ENCODE peak calls at places on chromosomes 6 and 20, in five cellular contexts. R, A, M, V and D are unnamed samples.

GRCh38 chr6:47242483-47243386 is 67.0 kb downstream of the TNFRSF21 start:
- DNase-seq in V (no peak), M (peak; percentile 88), R (peak; percentile 86), A (peak; percentile 83), D (peak; percentile 88)

GRCh38 chr20:6870559-6870958 is 103.1 kb downstream of the BMP2 start:
- DNase-seq in M (no peak), R (no peak), A (peak; percentile 32), V (no peak), D (no peak)

GRCh38 chr6:34561227-34561530 is 5.0 kb upstream of the SPDEF start:
- DNase-seq in M (no peak), R (no peak), V (no peak), A (no peak), D (no peak)

GRCh38 chr20:34952676-34953075 is 2.9 kb downstream of the GSS start:
- DNase-seq in V (no peak), A (no peak), R (no peak), M (no peak), D (peak; percentile 20)

GRCh38 chr6:2977799-2978558 is 6.6 kb upstream of the SERPINB6 start:
- DNase-seq in A (no peak), M (no peak), V (no peak), R (no peak), D (no peak)

GRCh38 chr20:6623989-6624388 is 143.5 kb upstream of the BMP2 start:
- DNase-seq in A (no peak), M (no peak), R (no peak), V (peak; percentile 6), D (no peak)

GRCh38 chr6:38640216-38640909 is 634 bp upstream of the BTBD9 start:
- DNase-seq in A (peak; percentile 39), V (no peak), R (no peak), M (no peak), D (peak; percentile 5)

GRCh38 chr6:31660998-31661866 is 654 bp upstream of the C6orf47 start:
- DNase-seq in A (no peak), V (no peak), R (no peak), M (no peak), D (peak; percentile 70)

GRCh38 chr6:142987490-142987889 is 42.5 kb upstream of the HIVEP2 start:
- DNase-seq in R (no peak), V (no peak), M (no peak), A (no peak), D (no peak)

GRCh38 chr20:50788045-50788867 is 6.6 kb upstream of the BCAS4 start:
- DNase-seq in A (peak; percentile 41), M (no peak), R (peak; percentile 53), V (no peak), D (no peak)

GRCh38 chr20:10924628-10925266 is 250.9 kb upstream of the JAG1 start:
- DNase-seq in R (peak; percentile 7), A (no peak), M (no peak), V (no peak), D (peak; percentile 56)

GRCh38 chr20:45934046-45934586 is 367 bp upstream of the PCIF1 start:
- DNase-seq in V (no peak), M (no peak), A (no peak), R (peak; percentile 65), D (peak; percentile 70)

GRCh38 chr6:18506387-18507017 is 119.4 kb downstream of the RNF144B start:
- DNase-seq in R (no peak), V (no peak), A (no peak), M (no peak), D (peak; percentile 10)

GRCh38 chr6:155352812-155353211 is 38.5 kb upstream of the TFB1M start:
- DNase-seq in M (no peak), A (no peak), V (no peak), R (no peak), D (no peak)

GRCh38 chr6:10633216-10633615 is 61.2 kb downstream of the C6orf52 start:
- DNase-seq in V (no peak), R (peak; percentile 89), M (no peak), A (no peak), D (no peak)

GRCh38 chr20:35831029-35831428 is 59.2 kb downstream of the PHF20 start:
- DNase-seq in V (no peak), A (no peak), M (no peak), R (peak; percentile 85), D (no peak)

GRCh38 chr20:51639206-51639832 is 96.8 kb upstream of the NFATC2 start:
- DNase-seq in V (peak; percentile 69), M (peak; percentile 68), A (peak; percentile 76), R (peak; percentile 52), D (peak; percentile 72)

GRCh38 chr6:157956171-157956730 is 25.4 kb upstream of the SYNJ2 start:
- DNase-seq in V (no peak), A (no peak), M (no peak), R (no peak), D (no peak)

GRCh38 chr20:60095456-60095855 is 137.2 kb downstream of the CDH26 start:
- DNase-seq in R (no peak), M (no peak), V (no peak), A (no peak), D (peak; percentile 2)

GRCh38 chr20:53128024-53128423 is 155.9 kb downstream of the TSHZ2 start:
- DNase-seq in R (no peak), V (no peak), M (no peak), A (no peak), D (no peak)

GRCh38 chr6:34352305-34352937 is 40.0 kb downstream of the NUDT3 start:
- DNase-seq in V (no peak), R (no peak), A (no peak), M (no peak), D (no peak)

GRCh38 chr20:10250902-10251301 is 32.3 kb downstream of the SNAP25 start:
- DNase-seq in M (no peak), V (no peak), R (no peak), A (no peak), D (no peak)

GRCh38 chr6:46015119-46015968 is at the start of gene CLIC5:
- DNase-seq in V (no peak), A (peak; percentile 13), R (no peak), M (peak; percentile 78), D (peak; percentile 81)

GRCh38 chr6:142153230-142153629 is 6.2 kb downstream of the VTA1 start:
- DNase-seq in R (no peak), M (no peak), A (no peak), V (no peak), D (no peak)

GRCh38 chr6:42368156-42368555 is 83.6 kb downstream of the TRERF1 start:
- DNase-seq in A (no peak), R (no peak), V (no peak), M (no peak), D (no peak)

GRCh38 chr6:109964949-109965348 is 13.2 kb upstream of the GPR6 start:
- DNase-seq in V (no peak), M (no peak), R (no peak), A (no peak), D (no peak)

GRCh38 chr6:26022166-26022510 is 59.5 kb downstream of the TRIM38 start:
- DNase-seq in M (no peak), A (no peak), V (no peak), R (peak; percentile 58), D (peak; percentile 78)

GRCh38 chr20:11810316-11811130 is 107.2 kb upstream of the BTBD3 start:
- DNase-seq in A (no peak), V (no peak), R (peak; percentile 77), M (no peak), D (no peak)

GRCh38 chr6:32313964-32314363 is 57.7 kb downstream of the TSBP1 start:
- DNase-seq in A (no peak), M (no peak), R (no peak), V (no peak), D (no peak)

GRCh38 chr20:6993016-6993415 is 225.5 kb downstream of the BMP2 start:
- DNase-seq in A (no peak), M (no peak), R (no peak), V (no peak), D (no peak)

GRCh38 chr6:27553123-27553904 is 80.4 kb upstream of the ZNF184 start:
- DNase-seq in V (no peak), A (no peak), M (no peak), R (peak; percentile 89), D (no peak)
- H3K27me3 ChIP-seq in V (no peaks in the 10 kb centered on the region), A (no peaks in the 10 kb centered on the region), M (peaks cover 19% of the 10 kb centered on the region), R (peaks cover 11% of the 10 kb centered on the region), D (peaks cover 16% of the 10 kb centered on the region)

GRCh38 chr20:31927758-31928157 is 24.1 kb downstream of the PDRG1 start:
- DNase-seq in R (no peak), M (no peak), A (no peak), V (no peak), D (no peak)
- H3K27me3 ChIP-seq in R (no peaks in the 10 kb centered on the region), M (no peaks in the 10 kb centered on the region), A (no peaks in the 10 kb centered on the region), V (no peaks in the 10 kb centered on the region), D (no peaks in the 10 kb centered on the region)

GRCh38 chr6:149330133-149330532 is 12.6 kb downstream of the TAB2 start:
- DNase-seq in V (no peak), A (no peak), R (no peak), M (no peak), D (no peak)
- H3K27me3 ChIP-seq in V (no peaks in the 10 kb centered on the region), A (no peaks in the 10 kb centered on the region), R (no peaks in the 10 kb centered on the region), M (no peaks in the 10 kb centered on the region), D (no peaks in the 10 kb centered on the region)

GRCh38 chr20:54170963-54171362 is 2.8 kb downstream of the CYP24A1 start:
- DNase-seq in R (no peak), M (no peak), A (no peak), V (no peak), D (no peak)

GRCh38 chr20:54173653-54174451 is at the start of gene CYP24A1:
- DNase-seq in A (no peak), R (peak; percentile 47), V (peak; percentile 12), M (no peak), D (peak; percentile 4)

GRCh38 chr20:54172532-54172855 is 1.3 kb downstream of the CYP24A1 start:
- DNase-seq in A (no peak), V (no peak), R (no peak), M (no peak), D (no peak)

GRCh38 chr20:54174452-54175175 is 828 bp upstream of the CYP24A1 start:
- DNase-seq in M (no peak), R (no peak), A (no peak), V (peak; percentile 18), D (no peak)

DNA sequence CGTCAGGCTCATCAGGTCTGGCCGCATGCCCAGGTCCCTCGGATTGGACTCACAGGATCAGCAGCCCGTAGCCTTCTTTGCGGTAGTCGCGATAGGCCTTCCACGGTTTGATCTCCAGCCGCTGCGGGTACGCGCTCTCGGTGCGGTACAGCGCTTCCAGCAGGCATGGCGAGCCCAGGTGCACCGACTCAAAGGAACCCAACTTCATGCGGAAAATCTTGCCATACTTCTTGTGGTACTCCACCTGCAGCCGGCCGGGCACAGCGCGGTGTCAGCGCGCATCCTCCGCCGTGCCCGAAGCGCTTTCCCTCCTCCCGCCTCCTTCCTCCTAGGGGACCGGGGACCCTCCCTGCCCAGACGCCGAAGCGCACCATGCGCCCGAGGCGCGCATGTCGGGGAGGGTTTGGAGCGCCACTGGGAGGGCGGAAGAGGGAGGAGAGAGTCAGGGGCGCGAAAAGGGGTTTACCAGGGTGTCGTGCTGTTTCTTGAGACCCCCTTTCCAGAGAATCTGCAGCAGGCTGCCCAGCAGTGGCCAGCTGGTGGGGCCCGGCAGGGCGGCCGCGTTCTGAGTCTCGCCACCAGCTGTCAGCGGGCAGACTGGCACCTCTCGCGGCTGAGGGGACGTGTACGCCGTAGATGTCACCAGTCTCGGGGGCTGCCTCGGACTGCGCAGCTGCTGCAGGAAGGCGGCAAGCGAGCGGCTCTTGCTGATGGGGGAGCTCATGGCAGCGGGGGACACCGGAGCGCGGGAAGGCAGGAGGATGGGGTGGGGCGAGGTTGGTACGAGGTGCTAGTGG is 732 bp downstream of the CYP24A1 start:
- DNase-seq in V (peak; percentile 49), M (no peak), A (no peak), R (no peak), D (peak; percentile 41)
- H3K27me3 ChIP-seq in V (peaks cover 48% of the 10 kb centered on the region), M (peaks cover 29% of the 10 kb centered on the region), A (no peaks in the 10 kb centered on the region), R (peaks cover 11% of the 10 kb centered on the region), D (peaks cover 90% of the 10 kb centered on the region)